ENCODE peak calls at places on chromosomes 1 and 21, in seven cellular contexts. N is cardiac muscle cell; R is T follicular helper cell; H is AG10803; E is CD4-positive, alpha-beta T cell; Q is mesenchymal stem cell; V is activated CD4-positive, alpha-beta T cell treated with anti-CD3 and anti-CD28 coated beads, Interleukin-2, amount 50 U/mL, for 1 hour. U is an unnamed sample.
A peak's percentile ranks its signal among the peaks of the same experiment; 100 is the strongest.

GRCh38 chr1:231841616-231842344 is 215.2 kb downstream of the DISC1 start:
- DNase-seq in E (no peak), R (no peak), V (no peak), H (peak; percentile 87), Q (peak; percentile 62), N (no peak), U (no peak)

GRCh38 chr1:109814993-109815786 is 51.5 kb upstream of the EPS8L3 start:
- DNase-seq in E (no peak), Q (no peak), V (no peak), R (no peak), H (no peak), N (no peak), U (no peak)

GRCh38 chr1:150804671-150805070 is 3.4 kb downstream of the CTSK start:
- DNase-seq in N (no peak), H (no peak), V (no peak), R (no peak), Q (no peak), E (no peak), U (no peak)

GRCh38 chr21:45136927-45137611 is 62.7 kb downstream of the ADARB1 start:
- DNase-seq in V (peak; percentile 64), E (peak; percentile 53), N (peak; percentile 93), Q (peak; percentile 90), R (peak; percentile 45), H (peak; percentile 88), U (peak; percentile 42)

GRCh38 chr1:2384941-2385481 is 6.3 kb downstream of the MORN1 start:
- DNase-seq in N (no peak), V (no peak), Q (no peak), E (no peak), R (no peak), H (no peak), U (no peak)

GRCh38 chr1:87683557-87683956 is 354.9 kb downstream of the LMO4 start:
- DNase-seq in Q (no peak), E (no peak), H (no peak), N (no peak), V (no peak), R (no peak), U (no peak)

GRCh38 chr1:99004270-99005141 is at the start of gene PLPPR5:
- DNase-seq in H (peak; percentile 13), Q (peak; percentile 31), E (no peak), V (peak; percentile 6), R (no peak), N (peak; percentile 58), U (no peak)

GRCh38 chr1:109718495-109718894 is 6.4 kb downstream of the GSTM5 start:
- DNase-seq in H (no peak), R (no peak), Q (peak; percentile 6), V (no peak), N (no peak), E (no peak), U (no peak)

GRCh38 chr1:23613191-23614126 is 54.2 kb upstream of the ID3 start:
- DNase-seq in R (no peak), N (no peak), H (no peak), E (peak; percentile 27), Q (no peak), V (no peak), U (no peak)

GRCh38 chr1:29271724-29272123 is 35.4 kb downstream of the PTPRU start:
- DNase-seq in H (peak; percentile 84), E (no peak), N (peak; percentile 84), V (no peak), Q (peak; percentile 52), R (no peak), U (no peak)

GRCh38 chr1:107789817-107790609 is 175.0 kb downstream of the VAV3 start:
- DNase-seq in E (no peak), R (no peak), H (no peak), V (no peak), Q (no peak), N (no peak), U (no peak)

GRCh38 chr1:207248544-207249206 is 72.8 kb upstream of the CD55 start:
- DNase-seq in N (no peak), V (no peak), E (no peak), R (no peak), Q (no peak), H (peak; percentile 15), U (no peak)

GRCh38 chr1:116571215-116571919 is 541 bp upstream of the CD58 start:
- DNase-seq in H (no peak), Q (peak; percentile 17), R (no peak), V (no peak), N (no peak), E (no peak), U (no peak)

GRCh38 chr1:154276797-154277196 is 4.4 kb downstream of the HAX1 start:
- DNase-seq in V (peak; percentile 31), Q (no peak), H (no peak), N (no peak), E (peak; percentile 10), R (peak; percentile 8), U (peak; percentile 6)

GRCh38 chr1:112938188-112938587 is 17.8 kb downstream of the SLC16A1 start:
- DNase-seq in V (no peak), Q (no peak), R (no peak), E (no peak), H (peak; percentile 20), N (no peak), U (no peak)

GRCh38 chr1:235882816-235883215 is 16.1 kb upstream of the LYST start:
- DNase-seq in V (no peak), H (peak; percentile 34), Q (no peak), N (no peak), E (no peak), R (no peak), U (no peak)

GRCh38 chr1:101797722-101798121 is 199.0 kb downstream of the OLFM3 start:
- DNase-seq in H (no peak), Q (no peak), R (no peak), E (no peak), N (no peak), V (no peak), U (no peak)

GRCh38 chr1:51305371-51305823 is 25.0 kb downstream of the TTC39A start:
- DNase-seq in E (no peak), R (no peak), H (no peak), N (no peak), Q (no peak), V (no peak), U (no peak)

GRCh38 chr1:41021526-41022308 is at the start of gene SLFNL1:
- DNase-seq in E (no peak), R (no peak), Q (peak; percentile 53), H (peak; percentile 17), V (no peak), N (peak; percentile 26), U (no peak)

GRCh38 chr21:34166468-34166867 is 93.1 kb downstream of the MRPS6 start:
- DNase-seq in R (no peak), H (no peak), V (no peak), Q (peak; percentile 42), E (no peak), N (no peak), U (no peak)

GRCh38 chr1:111706921-111707320 is 32.3 kb downstream of the INKA2 start:
- DNase-seq in Q (peak; percentile 62), R (no peak), E (no peak), V (no peak), H (no peak), N (no peak), U (no peak)

GRCh38 chr1:99348375-99349132 is 84.3 kb downstream of the PLPPR4 start:
- DNase-seq in R (no peak), E (no peak), Q (peak; percentile 74), H (peak; percentile 3), N (no peak), V (no peak), U (no peak)

GRCh38 chr1:53025034-53025777 is 36.8 kb upstream of the PODN start:
- DNase-seq in Q (peak; percentile 95), V (no peak), N (peak; percentile 94), H (peak; percentile 69), E (no peak), R (no peak), U (no peak)

GRCh38 chr1:156157506-156157905 is 4.1 kb downstream of the SEMA4A start:
- DNase-seq in N (no peak), H (no peak), Q (peak; percentile 20), E (no peak), V (no peak), R (no peak), U (no peak)

GRCh38 chr1:58888776-58889341 is 105.0 kb upstream of the JUN start:
- DNase-seq in R (no peak), E (no peak), H (no peak), V (no peak), Q (no peak), N (no peak), U (no peak)

U was measured in activated T-helper 9 cell treated with anti-CD3 and anti-CD28 coated beads, Interleukin-2, amount 50 U/mL, for 16 hours.